ENCODE peak calls at places on chromosomes 1 and 21, in eight cellular contexts. A is adipocyte; E is astrocyte of the cerebellum; P is renal cortical epithelial cell; Y is activated B cell treated with CpG ODN at 0.5 μM for 24 hours; X is activated T-helper 1 cell treated with anti-CD3 and anti-CD28 coated beads, Interleukin-2, amount 50 U/mL, for 16 hours; N is head of caudate nucleus; C is Right ventricle myocardium superior. S is an unnamed sample.

GRCh38 chr1:109181085-109181806 is 32.5 kb upstream of the SARS1 start:
- DNase-seq in A (peak), E (peak), P (peak), Y (no peak), X (no peak), N (no peak), C (no peak), S (no peak)

GRCh38 chr21:42122808-42123207 is 51.7 kb downstream of the UMODL1 start:
- DNase-seq in A (no peak), E (no peak), P (no peak), Y (no peak), X (no peak), N (no peak), C (no peak), S (no peak)

GRCh38 chr1:195202271-195202670 is 1406.0 kb downstream of the KCNT2 start:
- DNase-seq in A (no peak), E (no peak), P (no peak), Y (no peak), X (no peak), N (no peak), C (no peak), S (no peak)

GRCh38 chr1:228765543-228765942 is 30.3 kb downstream of the RHOU start:
- DNase-seq in A (no peak), E (no peak), P (no peak), Y (no peak), X (no peak), N (no peak), C (no peak), S (no peak)

GRCh38 chr1:101738475-101738874 is 258.3 kb downstream of the OLFM3 start:
- DNase-seq in A (peak), E (no peak), P (no peak), Y (no peak), X (no peak), N (no peak), C (no peak), S (no peak)

GRCh38 chr1:240000634-240001033 is 91.0 kb upstream of the FMN2 start:
- DNase-seq in A (peak), E (peak), P (no peak), Y (no peak), X (no peak), N (no peak), C (no peak), S (no peak)

GRCh38 chr1:75732703-75733102 is 8.2 kb downstream of the ACADM start:
- DNase-seq in A (peak), E (no peak), P (no peak), Y (no peak), X (no peak), N (no peak), C (no peak), S (no peak)

GRCh38 chr1:109840011-109840629 is 70.5 kb upstream of the CSF1 start:
- DNase-seq in A (no peak), E (no peak), P (no peak), Y (no peak), X (no peak), N (no peak), C (no peak), S (no peak)

GRCh38 chr1:84208935-84209334 is 64.9 kb downstream of the PRKACB start:
- DNase-seq in A (no peak), E (no peak), P (peak), Y (no peak), X (no peak), N (no peak), C (no peak), S (no peak)

GRCh38 chr1:8497196-8497878 is 179.4 kb downstream of the SLC45A1 start:
- DNase-seq in A (peak), E (no peak), P (peak), Y (no peak), X (no peak), N (no peak), C (no peak), S (no peak)

GRCh38 chr1:71522721-71523120 is 441.9 kb upstream of the ZRANB2 start:
- DNase-seq in A (no peak), E (no peak), P (no peak), Y (no peak), X (no peak), N (no peak), C (no peak), S (no peak)

GRCh38 chr1:20475002-20475401 is 11.0 kb downstream of the CAMK2N1 start:
- DNase-seq in A (no peak), E (no peak), P (no peak), Y (no peak), X (no peak), N (no peak), C (no peak), S (no peak)

GRCh38 chr1:93623875-93624274 is 57.8 kb downstream of the BCAR3 start:
- DNase-seq in A (peak), E (no peak), P (peak), Y (no peak), X (no peak), N (no peak), C (no peak), S (peak)

GRCh38 chr1:185960377-185961151 is 226.4 kb downstream of the HMCN1 start:
- DNase-seq in A (no peak), E (no peak), P (peak), Y (no peak), X (no peak), N (no peak), C (peak), S (no peak)

GRCh38 chr1:57218487-57219079 is 205.3 kb downstream of the DAB1 start:
- DNase-seq in A (no peak), E (no peak), P (no peak), Y (no peak), X (no peak), N (no peak), C (no peak), S (no peak)

GRCh38 chr1:150006881-150007401 is 3.6 kb downstream of the OTUD7B start:
- DNase-seq in A (peak), E (no peak), P (no peak), Y (no peak), X (no peak), N (peak), C (no peak), S (no peak)

GRCh38 chr1:201838381-201838780 is 9.4 kb downstream of the IPO9 start:
- DNase-seq in A (no peak), E (no peak), P (no peak), Y (no peak), X (no peak), N (no peak), C (no peak), S (no peak)

GRCh38 chr1:162627662-162628296 is 4.5 kb upstream of the DDR2 start:
- DNase-seq in A (peak), E (no peak), P (peak), Y (no peak), X (no peak), N (no peak), C (no peak), S (no peak)

GRCh38 chr1:66679140-66679539 is 73.1 kb upstream of the DYNLT5 start:
- DNase-seq in A (no peak), E (no peak), P (no peak), Y (no peak), X (no peak), N (no peak), C (no peak), S (no peak)

GRCh38 chr1:214899908-214900470 is 182.5 kb upstream of the KCNK2 start:
- DNase-seq in A (peak), E (peak), P (no peak), Y (no peak), X (no peak), N (no peak), C (no peak), S (no peak)

GRCh38 chr1:173507205-173507846 is 30.2 kb downstream of the PRDX6 start:
- DNase-seq in A (peak), E (peak), P (peak), Y (no peak), X (no peak), N (no peak), C (no peak), S (no peak)

GRCh38 chr1:59414406-59415133 is 117.7 kb downstream of the FGGY start:
- DNase-seq in A (no peak), E (no peak), P (peak), Y (no peak), X (no peak), N (no peak), C (no peak), S (no peak)

GRCh38 chr1:232524056-232524455 is 105.9 kb downstream of the SIPA1L2 start:
- DNase-seq in A (peak), E (no peak), P (peak), Y (no peak), X (no peak), N (no peak), C (no peak), S (peak)

GRCh38 chr1:26945728-26946127 is 14.5 kb downstream of the KDF1 start:
- DNase-seq in A (no peak), E (no peak), P (no peak), Y (no peak), X (no peak), N (no peak), C (no peak), S (no peak)